ENCODE peak calls at places on chromosomes 16 and 17, in four cellular contexts. One of them, this sample, is unnamed.

GRCh38 chr17:71071837-71072236 is 902.5 kb downstream of the KCNJ2 start:
- DNase-seq in WTC11: no peak
- DNase-seq in GM12878: no peak
- DNase-seq in K562: no peak
- DNase-seq in this sample: peak

GRCh38 chr17:8488931-8489330 is 53.2 kb downstream of the NDEL1 start:
- DNase-seq in WTC11: no peak
- DNase-seq in GM12878: no peak
- DNase-seq in K562: no peak
- DNase-seq in this sample: no peak

GRCh38 chr17:60425626-60426025 is 3.3 kb downstream of the CHCT1 start:
- DNase-seq in WTC11: no peak
- DNase-seq in GM12878: no peak
- DNase-seq in K562: no peak
- DNase-seq in this sample: no peak

GRCh38 chr16:74944466-74944865 is 40.5 kb downstream of the WDR59 start:
- DNase-seq in WTC11: no peak
- DNase-seq in GM12878: no peak
- DNase-seq in K562: no peak
- DNase-seq in this sample: no peak

GRCh38 chr16:4176794-4177438 is 60.7 kb upstream of the ADCY9 start:
- DNase-seq in WTC11: no peak
- DNase-seq in GM12878: peak
- DNase-seq in K562: peak
- DNase-seq in this sample: peak

GRCh38 chr17:81453712-81454111 is 58.5 kb downstream of the BAHCC1 start:
- DNase-seq in WTC11: no peak
- DNase-seq in GM12878: no peak
- DNase-seq in K562: no peak
- DNase-seq in this sample: no peak

GRCh38 chr16:89506791-89507191 is 1.4 kb upstream of the SPG7 start:
- DNase-seq in WTC11: no peak
- DNase-seq in GM12878: no peak
- DNase-seq in K562: peak
- DNase-seq in this sample: no peak

GRCh38 chr17:82400830-82401229 is 17.3 kb upstream of the HEXD start:
- DNase-seq in WTC11: no peak
- DNase-seq in GM12878: no peak
- DNase-seq in K562: no peak
- DNase-seq in this sample: no peak

GRCh38 chr17:68792042-68792685 is 163.0 kb downstream of the ABCA8 start:
- DNase-seq in WTC11: no peak
- DNase-seq in GM12878: no peak
- DNase-seq in K562: no peak
- DNase-seq in this sample: no peak

GRCh38 chr17:4550534-4551039 is 4.6 kb downstream of the MYBBP1A start:
- DNase-seq in WTC11: no peak
- DNase-seq in GM12878: no peak
- DNase-seq in K562: no peak
- DNase-seq in this sample: no peak

GRCh38 chr16:23145608-23146007 is 3.6 kb downstream of the USP31 start:
- DNase-seq in WTC11: no peak
- DNase-seq in GM12878: no peak
- DNase-seq in K562: no peak
- DNase-seq in this sample: no peak

GRCh38 chr17:3534881-3535252 is 22.7 kb downstream of the TRPV3 start:
- DNase-seq in WTC11: peak
- DNase-seq in GM12878: no peak
- DNase-seq in K562: no peak
- DNase-seq in this sample: no peak

GRCh38 chr16:19559242-19559910 is 3.9 kb downstream of the VPS35L start:
- DNase-seq in WTC11: no peak
- DNase-seq in GM12878: no peak
- DNase-seq in K562: peak
- DNase-seq in this sample: peak

DNA sequence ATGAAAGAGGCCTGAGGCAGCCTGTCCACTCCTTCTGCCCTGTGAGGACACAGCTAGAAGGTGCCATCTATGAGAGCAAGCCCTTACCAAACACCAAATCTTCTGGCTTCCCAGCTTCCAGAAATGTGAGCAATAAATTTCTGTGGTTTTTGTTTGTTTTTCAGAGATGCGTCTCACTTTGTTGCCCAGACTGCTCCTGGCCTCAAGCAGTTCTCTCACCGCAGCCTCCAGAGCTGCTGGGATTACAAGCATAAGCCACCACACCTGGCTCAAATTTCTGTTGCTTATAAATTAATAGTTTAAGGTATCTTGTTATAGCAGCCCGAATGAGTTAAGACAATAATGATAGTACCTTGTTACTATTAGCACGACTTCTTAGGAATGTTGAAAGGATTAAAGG is 12.5 kb upstream of the SLC16A11 start:
- DNase-seq in WTC11: no peak
- DNase-seq in GM12878: no peak
- DNase-seq in K562: no peak
- DNase-seq in this sample: no peak
- TF ChIP-seq ATF3 in WTC11: no peak
- TF ChIP-seq ATF3 in GM12878: no peak
- TF ChIP-seq ATF3 in K562: no peak
- TF ChIP-seq ATF3 in this sample: no peak

GRCh38 chr17:72122668-72123495 is 2.1 kb downstream of the SOX9 start:
- DNase-seq in WTC11: peak
- DNase-seq in GM12878: no peak
- DNase-seq in K562: no peak
- DNase-seq in this sample: peak
- TF ChIP-seq USF2 in WTC11: no peak
- TF ChIP-seq USF2 in GM12878: no peak
- TF ChIP-seq USF2 in K562: no peak
- TF ChIP-seq USF2 in this sample: no peak

GRCh38 chr16:56330476-56330875 is 94.9 kb downstream of the AMFR start:
- DNase-seq in WTC11: no peak
- DNase-seq in GM12878: no peak
- DNase-seq in K562: no peak
- DNase-seq in this sample: no peak

GRCh38 chr16:56334761-56335160 is 90.6 kb downstream of the AMFR start:
- DNase-seq in WTC11: no peak
- DNase-seq in GM12878: no peak
- DNase-seq in K562: no peak
- DNase-seq in this sample: no peak

GRCh38 chr16:56331399-56331798 is 93.9 kb downstream of the AMFR start:
- DNase-seq in WTC11: no peak
- DNase-seq in GM12878: no peak
- DNase-seq in K562: no peak
- DNase-seq in this sample: no peak

GRCh38 chr16:56331915-56332314 is 93.4 kb downstream of the AMFR start:
- DNase-seq in WTC11: no peak
- DNase-seq in GM12878: no peak
- DNase-seq in K562: no peak
- DNase-seq in this sample: no peak

DNA sequence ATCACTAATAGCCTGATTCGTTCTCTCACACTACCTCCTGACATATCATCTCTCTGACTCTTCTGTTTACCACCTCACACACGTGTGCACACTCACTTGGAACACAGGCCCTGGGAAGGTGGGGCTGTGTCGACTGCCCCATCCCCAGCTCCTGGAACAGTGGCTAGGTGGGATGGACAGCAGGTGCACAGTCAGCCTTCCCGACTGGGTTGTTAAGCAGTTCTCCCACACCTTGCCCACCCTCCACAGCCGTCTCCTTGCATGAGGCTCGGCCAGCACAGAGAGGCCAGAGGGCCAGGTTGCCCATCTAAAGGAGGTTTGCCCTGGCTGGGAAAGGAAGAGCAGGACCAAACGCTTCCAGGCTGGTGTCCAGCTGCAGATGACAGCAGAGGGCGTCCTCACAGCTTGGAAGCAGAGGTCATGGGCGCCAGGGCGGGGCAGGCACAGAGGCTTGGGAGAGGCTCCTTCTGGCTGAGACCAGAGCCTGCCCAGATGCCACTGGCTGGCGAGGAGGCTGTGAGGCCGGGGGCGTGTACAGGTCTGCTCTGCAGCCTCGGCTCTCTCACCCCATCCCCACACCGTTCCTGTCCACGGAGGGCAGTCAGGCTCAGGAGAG is 92.8 kb downstream of the AMFR start:
- DNase-seq in WTC11: peak
- DNase-seq in GM12878: no peak
- DNase-seq in K562: peak
- DNase-seq in this sample: peak
- TF ChIP-seq TCF7 in WTC11: no peak
- TF ChIP-seq TCF7 in GM12878: no peak
- TF ChIP-seq TCF7 in K562: no peak
- TF ChIP-seq TCF7 in this sample: no peak

GRCh38 chr16:27722892-27723450 is 173.0 kb downstream of the KATNIP start:
- DNase-seq in WTC11: no peak
- DNase-seq in GM12878: no peak
- DNase-seq in K562: no peak
- DNase-seq in this sample: no peak

GRCh38 chr16:27720731-27721547 is 171.0 kb downstream of the KATNIP start:
- DNase-seq in WTC11: no peak
- DNase-seq in GM12878: no peak
- DNase-seq in K562: no peak
- DNase-seq in this sample: no peak

GRCh38 chr16:27723711-27724490 is 174.0 kb downstream of the KATNIP start:
- DNase-seq in WTC11: no peak
- DNase-seq in GM12878: no peak
- DNase-seq in K562: no peak
- DNase-seq in this sample: no peak

GRCh38 chr16:27722266-27722636 is 172.3 kb downstream of the KATNIP start:
- DNase-seq in WTC11: no peak
- DNase-seq in GM12878: no peak
- DNase-seq in K562: no peak
- DNase-seq in this sample: peak

GRCh38 chr16:27721548-27722265 is 171.8 kb downstream of the KATNIP start:
- DNase-seq in WTC11: no peak
- DNase-seq in GM12878: no peak
- DNase-seq in K562: no peak
- DNase-seq in this sample: peak
- TF ChIP-seq ATF3 in WTC11: no peak
- TF ChIP-seq ATF3 in GM12878: no peak
- TF ChIP-seq ATF3 in K562: no peak
- TF ChIP-seq ATF3 in this sample: no peak

GRCh38 chr17:57956311-57957119 is 1.3 kb upstream of the CUEDC1 start:
- DNase-seq in WTC11: no peak
- DNase-seq in GM12878: peak
- DNase-seq in K562: no peak
- DNase-seq in this sample: no peak

GRCh38 chr17:57957120-57957850 is 2.1 kb upstream of the CUEDC1 start:
- DNase-seq in WTC11: no peak
- DNase-seq in GM12878: no peak
- DNase-seq in K562: no peak
- DNase-seq in this sample: no peak

GRCh38 chr17:57954421-57955182 is 610 bp downstream of the CUEDC1 start:
- DNase-seq in WTC11: peak
- DNase-seq in GM12878: no peak
- DNase-seq in K562: no peak
- DNase-seq in this sample: no peak

GRCh38 chr17:57953703-57954420 is 1.4 kb downstream of the CUEDC1 start:
- DNase-seq in WTC11: no peak
- DNase-seq in GM12878: no peak
- DNase-seq in K562: no peak
- DNase-seq in this sample: no peak

DNA sequence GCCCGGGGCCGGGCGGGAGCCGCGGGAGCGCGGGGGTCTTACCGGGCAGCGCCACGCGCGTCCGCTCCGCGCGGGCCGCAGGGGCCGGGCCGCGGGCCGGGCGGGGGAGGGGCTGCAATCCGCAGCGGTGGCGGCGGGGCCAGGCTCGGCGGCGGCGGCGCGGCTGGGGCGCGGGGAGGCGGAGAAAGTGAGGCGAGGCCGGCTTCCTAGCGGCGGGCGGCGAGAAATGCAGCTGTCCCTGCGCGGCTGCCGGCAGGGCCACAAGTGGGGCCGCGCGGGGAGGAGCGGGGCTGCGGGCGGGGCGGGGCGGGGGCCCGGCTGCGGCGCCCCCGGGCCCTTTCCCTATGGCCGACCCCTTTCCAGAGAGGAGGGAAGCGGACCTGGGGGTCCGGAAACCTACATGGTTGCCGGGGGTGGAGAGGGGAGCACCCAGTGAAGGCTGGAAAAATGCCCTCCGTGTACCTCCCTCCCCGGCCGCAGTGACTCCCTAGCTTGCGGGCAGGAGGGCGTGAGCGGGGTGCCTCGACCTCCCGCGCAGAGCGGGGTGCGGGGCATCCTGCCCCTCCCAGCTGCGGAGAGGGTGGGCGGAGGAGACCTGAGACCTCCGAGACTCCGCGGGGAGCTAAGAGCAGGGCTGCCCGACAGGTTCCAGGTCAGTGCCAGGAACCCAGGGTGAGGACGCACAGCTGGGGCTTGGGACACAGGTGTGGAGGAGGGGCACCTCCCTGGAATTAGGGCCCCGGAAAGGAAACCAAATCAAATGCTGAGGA is at the start of gene CUEDC1:
- DNase-seq in WTC11: peak
- DNase-seq in GM12878: no peak
- DNase-seq in K562: peak
- DNase-seq in this sample: no peak
- TF ChIP-seq USF2 in WTC11: no peak
- TF ChIP-seq USF2 in GM12878: no peak
- TF ChIP-seq USF2 in K562: no peak
- TF ChIP-seq USF2 in this sample: no peak

This sample was measured in HepG2.